ENCODE peak calls at places on chromosomes 5 and 9, in seven cellular contexts. X is SHP77; S is GM19239; W is Panc1; O is MV-4-11; D is NCI-H82; R is activated CD4-positive, alpha-beta T cell treated with anti-CD3 and anti-CD28 coated beads for 48 hours. L is an unnamed sample.

GRCh38 chr5:58149345-58149744 is 310.5 kb downstream of the PLK2 start:
- DNase-seq in X (no peak), D (no peak), S (no peak), W (no peak), R (no peak), O (no peak), L (no peak)

GRCh38 chr9:98955259-98955658 is 11.6 kb downstream of the COL15A1 start:
- DNase-seq in W (no peak), X (no peak), R (no peak), S (no peak), O (no peak), D (no peak), L (no peak)

GRCh38 chr9:31168161-31168560 is 1216.3 kb upstream of the ACO1 start:
- DNase-seq in R (no peak), D (no peak), O (no peak), W (no peak), X (no peak), S (no peak), L (no peak)

GRCh38 chr5:759111-759741 is 25.3 kb downstream of the ZDHHC11B start:
- DNase-seq in W (no peak), X (no peak), S (no peak), R (peak), D (peak), O (no peak), L (no peak)

GRCh38 chr5:77170196-77170595 is 40.3 kb upstream of the PDE8B start:
- DNase-seq in W (no peak), O (no peak), R (no peak), S (no peak), D (no peak), X (no peak), L (no peak)

GRCh38 chr9:114016101-114016500 is 62.0 kb downstream of the AMBP start:
- DNase-seq in D (no peak), W (no peak), R (no peak), S (no peak), O (no peak), X (no peak), L (no peak)

GRCh38 chr9:75027187-75028107 is 646 bp downstream of the CARNMT1 start:
- DNase-seq in D (peak), O (peak), R (peak), W (no peak), X (no peak), S (peak), L (peak)

GRCh38 chr5:36944607-36945225 is 68.1 kb downstream of the NIPBL start:
- DNase-seq in S (no peak), R (no peak), W (peak), D (peak), O (peak), X (peak), L (peak)

GRCh38 chr5:8813180-8813579 is 732.7 kb downstream of the SEMA5A start:
- DNase-seq in D (no peak), O (no peak), S (no peak), R (no peak), X (no peak), W (no peak), L (no peak)

GRCh38 chr5:148806520-148806931 is 19.9 kb upstream of the ADRB2 start:
- DNase-seq in D (no peak), R (no peak), W (no peak), X (no peak), S (no peak), O (no peak), L (no peak)

GRCh38 chr5:175321927-175322532 is 122.0 kb downstream of the DRD1 start:
- DNase-seq in R (peak), W (no peak), O (peak), X (no peak), S (no peak), D (no peak), L (no peak)

GRCh38 chr5:10489810-10490426 is 48.2 kb downstream of the ROPN1L start:
- DNase-seq in O (peak), R (peak), W (no peak), S (peak), X (no peak), D (no peak), L (no peak)

GRCh38 chr5:117463836-117464235 is 889.2 kb upstream of the SEMA6A start:
- DNase-seq in W (no peak), S (no peak), R (no peak), O (no peak), X (no peak), D (no peak), L (no peak)

GRCh38 chr5:155728146-155728856 is 598.7 kb upstream of the SGCD start:
- DNase-seq in R (no peak), X (no peak), D (peak), O (no peak), S (no peak), W (no peak), L (peak)

GRCh38 chr5:142979636-142980035 is 209.5 kb downstream of the ARHGAP26 start:
- DNase-seq in X (no peak), W (no peak), O (no peak), R (no peak), S (no peak), D (peak), L (no peak)

GRCh38 chr9:131734165-131734610 is 5.7 kb downstream of the RAPGEF1 start:
- DNase-seq in S (no peak), W (no peak), X (peak), O (peak), R (peak), D (no peak), L (no peak)

GRCh38 chr9:121133104-121133816 is 58.5 kb downstream of the CNTRL start:
- DNase-seq in O (no peak), S (no peak), R (peak), X (peak), W (no peak), D (peak), L (no peak)

GRCh38 chr5:82106806-82107205 is 135.0 kb downstream of the ATG10 start:
- DNase-seq in D (no peak), O (peak), R (no peak), S (no peak), W (no peak), X (no peak), L (no peak)

GRCh38 chr9:93122721-93123221 is 11.3 kb downstream of the NINJ1 start:
- DNase-seq in R (no peak), X (no peak), D (no peak), O (no peak), S (no peak), W (no peak), L (no peak)

GRCh38 chr9:117777823-117778222 is 73.6 kb downstream of the TLR4 start:
- DNase-seq in X (no peak), R (no peak), D (no peak), O (peak), W (no peak), S (no peak), L (peak)

GRCh38 chr5:171363846-171364245 is 23.8 kb upstream of the NPM1 start:
- DNase-seq in S (no peak), O (peak), R (no peak), X (no peak), D (no peak), W (no peak), L (no peak)

GRCh38 chr5:143434261-143435206 is 31.0 kb upstream of the NR3C1 start:
- DNase-seq in W (no peak), O (peak), S (no peak), X (peak), D (no peak), R (peak), L (no peak)

GRCh38 chr5:105150324-105150723 is 1587.7 kb upstream of the NUDT12 start:
- DNase-seq in O (no peak), W (no peak), D (no peak), S (no peak), X (no peak), R (no peak), L (no peak)

GRCh38 chr9:34988218-34989055 is 1.1 kb upstream of the DNAJB5 start:
- DNase-seq in D (peak), O (no peak), R (peak), S (no peak), W (no peak), X (no peak), L (peak)

GRCh38 chr9:96618209-96619108 is 1.2 kb downstream of the CDC14B start:
- DNase-seq in R (peak), D (peak), W (no peak), X (no peak), S (no peak), O (no peak), L (peak)

GRCh38 chr9:110152704-110153374 is 55.1 kb downstream of the C9orf152 start:
- DNase-seq in R (no peak), O (peak), S (no peak), X (peak), W (peak), D (peak), L (no peak)

GRCh38 chr5:2222246-2222645 is 339.5 kb upstream of the IRX4 start:
- DNase-seq in S (no peak), O (no peak), W (no peak), R (no peak), X (no peak), D (no peak), L (no peak)

GRCh38 chr9:34211395-34211794 is 32.6 kb downstream of the UBAP1 start:
- DNase-seq in R (no peak), D (no peak), O (no peak), X (no peak), S (no peak), W (no peak), L (no peak)

GRCh38 chr9:135613946-135614805 is 25.2 kb downstream of the GLT6D1 start:
- DNase-seq in S (no peak), X (no peak), D (no peak), O (no peak), W (no peak), R (no peak), L (no peak)

GRCh38 chr5:154159343-154159742 is 31.2 kb upstream of the GALNT10 start:
- DNase-seq in R (no peak), S (no peak), W (no peak), X (no peak), O (no peak), D (no peak), L (no peak)

GRCh38 chr5:16574789-16575785 is 41.7 kb downstream of the RETREG1 start:
- DNase-seq in O (no peak), D (no peak), R (peak), S (no peak), X (no peak), W (peak), L (peak)

GRCh38 chr9:129030191-129030590 is 2.1 kb upstream of the SH3GLB2 start:
- DNase-seq in O (no peak), S (no peak), X (no peak), W (no peak), R (no peak), D (no peak), L (no peak)

GRCh38 chr9:138047469-138048040 is 170.0 kb downstream of the CACNA1B start:
- DNase-seq in S (no peak), O (no peak), D (no peak), W (no peak), X (no peak), R (no peak), L (no peak)

GRCh38 chr5:159735749-159736660 is 180.3 kb upstream of the ADRA1B start:
- DNase-seq in R (no peak), W (peak), S (no peak), O (no peak), X (no peak), D (no peak), L (no peak)

GRCh38 chr9:34240021-34240420 is 61.2 kb downstream of the UBAP1 start:
- DNase-seq in R (no peak), O (no peak), D (no peak), S (no peak), X (no peak), W (no peak), L (no peak)

GRCh38 chr5:150561571-150562295 is 53.8 kb downstream of the NDST1 start:
- DNase-seq in R (no peak), D (no peak), X (no peak), W (no peak), O (no peak), S (no peak), L (no peak)

L was measured in hippocampal formation.